ENCODE peak calls at places on chromosomes 4 and X, in nine cellular contexts. P, F, G, N, A, W, U, S and X are unnamed samples. For H3K9me3, the result is how much of the 10 kb centered on the place peaks cover.

GRCh38 chr4:176433983-176434382 is 114.2 kb downstream of the SPCS3 start:
- DNase-seq in P (no peak), F (no peak), G (no peak), N (no peak), A (no peak), W (no peak), U (peak), S (no peak), X (no peak)

GRCh38 chr4:83308672-83309071 is 24.1 kb upstream of the COQ2 start:
- DNase-seq in P (no peak), F (no peak), G (peak), N (no peak), A (no peak), W (no peak), U (no peak), S (no peak), X (no peak)

GRCh38 chr4:40719008-40719623 is 30.6 kb upstream of the NSUN7 start:
- DNase-seq in P (no peak), F (peak), G (peak), N (peak), A (no peak), W (no peak), U (peak), S (no peak), X (no peak)

GRCh38 chrX:38878674-38879375 is 77.6 kb downstream of the MID1IP1 start:
- DNase-seq in P (no peak), F (no peak), G (no peak), N (no peak), A (no peak), W (no peak), U (no peak), S (no peak), X (no peak)

GRCh38 chr4:109385260-109385659 is 48.4 kb upstream of the SEC24B start:
- DNase-seq in P (no peak), F (no peak), G (no peak), N (no peak), A (no peak), W (no peak), U (no peak), S (no peak), X (no peak)

GRCh38 chr4:57442834-57443291 is 332.7 kb upstream of the IGFBP7 start:
- DNase-seq in P (no peak), F (no peak), G (peak), N (peak), A (peak), W (no peak), U (peak), S (peak), X (no peak)

GRCh38 chr4:3286335-3287175 is 6.3 kb upstream of the RGS12 start:
- DNase-seq in P (no peak), F (peak), G (no peak), N (no peak), A (no peak), W (no peak), U (no peak), S (peak), X (peak)

GRCh38 chr4:26323807-26324206 is 3.0 kb downstream of the RBPJ start:
- DNase-seq in P (no peak), F (no peak), G (no peak), N (peak), A (no peak), W (no peak), U (peak), S (no peak), X (no peak)

GRCh38 chr4:182085051-182085480 is 158.1 kb upstream of the TENM3 start:
- DNase-seq in P (no peak), F (no peak), G (no peak), N (no peak), A (no peak), W (no peak), U (no peak), S (no peak), X (no peak)

GRCh38 chrX:24963823-24964222 is 51.9 kb downstream of the ARX start:
- DNase-seq in P (no peak), F (no peak), G (no peak), N (no peak), A (no peak), W (no peak), U (no peak), S (no peak), X (no peak)

GRCh38 chr4:70671091-70671490 is 4.8 kb upstream of the JCHAIN start:
- DNase-seq in P (no peak), F (no peak), G (no peak), N (no peak), A (no peak), W (no peak), U (no peak), S (no peak), X (no peak)

DNA sequence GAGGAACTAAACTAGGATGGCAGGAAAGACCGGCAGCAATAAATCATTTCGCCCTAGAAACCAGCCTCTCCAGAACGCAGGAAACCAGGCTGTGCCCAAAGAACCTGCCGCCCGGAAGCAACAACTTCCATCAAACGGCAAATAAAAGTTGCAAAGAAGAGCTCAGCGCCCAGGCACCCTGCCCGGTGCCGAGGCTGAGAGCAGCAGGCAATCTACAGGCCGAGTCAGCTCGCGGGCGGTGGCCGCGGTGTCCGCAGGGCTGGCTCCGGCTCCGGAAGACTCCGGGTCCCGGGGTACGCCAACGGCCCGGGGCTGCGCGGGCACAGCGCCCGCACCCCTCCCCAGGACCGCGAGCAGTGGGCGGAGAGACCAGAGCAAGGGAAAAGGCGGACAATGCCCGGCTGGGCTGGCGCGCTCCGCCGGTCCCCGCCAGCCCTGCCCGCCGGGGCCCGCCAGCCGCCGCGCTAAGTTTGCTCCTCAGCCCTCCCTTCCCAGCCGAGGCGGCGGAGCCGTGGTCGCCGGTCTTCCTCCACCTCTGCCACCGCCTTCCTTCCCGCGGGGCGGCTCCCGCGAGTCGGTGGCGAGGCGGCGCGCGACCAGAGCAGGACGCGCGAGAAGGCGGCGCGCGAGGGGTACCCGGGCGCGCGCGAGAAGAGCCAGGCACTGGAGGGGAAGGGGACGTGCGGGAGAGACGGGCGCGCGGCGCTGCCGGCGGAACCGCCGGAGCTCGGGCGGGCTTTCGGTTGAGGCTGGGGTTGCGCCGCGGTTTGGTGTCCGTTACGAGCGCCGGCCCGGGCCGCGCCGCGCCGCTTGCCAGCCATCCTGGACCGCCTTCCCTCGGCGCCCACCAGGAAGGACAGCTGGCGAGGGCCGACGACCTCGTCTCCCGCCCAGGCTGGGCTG is 733 bp downstream of the FRYL start:
- DNase-seq in P (peak), F (peak), G (peak), N (peak), A (peak), W (no peak), U (peak), S (peak), X (peak)
- TF ChIP-seq CTCF in P (no peak), F (peak), G (no peak), N (no peak), A (peak), W (no peak), U (peak), S (no peak), X (no peak)

GRCh38 chrX:53223068-53223693 is 1.8 kb downstream of the KDM5C start:
- DNase-seq in P (no peak), F (no peak), G (peak), N (peak), A (no peak), W (no peak), U (no peak), S (no peak), X (no peak)
- H3K27ac ChIP-seq in P (peak), F (no peak), G (no peak), N (no peak), A (no peak), W (peak), U (no peak), S (peak), X (no peak)

GRCh38 chrX:119340606-119341205 is 58.4 kb upstream of the SLC25A43 start:
- DNase-seq in P (no peak), F (no peak), G (no peak), N (no peak), A (no peak), W (no peak), U (no peak), S (no peak), X (no peak)
- H3K9me3 ChIP-seq in P (under half), F (under half), G (under half), N (under half), A (under half), W (under half), U (under half), S (under half), X (under half)

GRCh38 chr4:75555294-75556164 is at the start of gene ODAPH:
- DNase-seq in P (no peak), F (peak), G (no peak), N (no peak), A (no peak), W (no peak), U (peak), S (no peak), X (no peak)
- TF ChIP-seq CTCF in P (no peak), F (no peak), G (no peak), N (no peak), A (no peak), W (no peak), U (no peak), S (no peak), X (no peak)